ENCODE peak calls at places on chromosomes 2 and 18, in six cellular contexts. L, A, O, E, C and G are unnamed samples.

GRCh38 chr18:74896390-74896991 is 298.8 kb downstream of the ZNF407 start:
- DNase-seq in O (peak), A (peak), E (no peak), L (peak), C (no peak), G (peak)

GRCh38 chr2:100660851-100661584 is 98.2 kb downstream of the PDCL3 start:
- DNase-seq in A (no peak), E (no peak), L (no peak), O (no peak), C (no peak), G (no peak)

GRCh38 chr18:44741551-44741950 is 60.9 kb downstream of the SETBP1 start:
- DNase-seq in L (no peak), C (no peak), O (no peak), A (no peak), E (no peak), G (no peak)

GRCh38 chr2:171393487-171393886 is 40.3 kb downstream of the METTL8 start:
- DNase-seq in C (no peak), A (no peak), L (no peak), E (no peak), O (no peak), G (no peak)

GRCh38 chr2:39234754-39235153 is 9.0 kb downstream of the CDKL4 start:
- DNase-seq in O (no peak), E (no peak), A (peak), L (no peak), C (no peak), G (peak)

GRCh38 chr18:79315589-79315988 is 80.1 kb upstream of the NFATC1 start:
- DNase-seq in L (no peak), E (no peak), C (no peak), O (no peak), A (no peak), G (no peak)

GRCh38 chr2:17010104-17010503 is 344.5 kb upstream of the CYRIA start:
- DNase-seq in A (no peak), C (no peak), L (no peak), O (no peak), E (no peak), G (no peak)

GRCh38 chr2:233840520-233840919 is 13.8 kb downstream of the HJURP start:
- DNase-seq in C (no peak), E (no peak), A (no peak), O (no peak), L (no peak), G (no peak)

GRCh38 chr2:206084870-206085741 is 868 bp downstream of the INO80D start:
- DNase-seq in C (no peak), L (no peak), E (peak), A (peak), O (peak), G (peak)

GRCh38 chr2:37737507-37737906 is 66.1 kb upstream of the CDC42EP3 start:
- DNase-seq in C (peak), A (no peak), O (no peak), L (no peak), E (no peak), G (peak)

GRCh38 chr2:112583497-112584133 is 794 bp upstream of the CHCHD5 start:
- DNase-seq in O (no peak), C (no peak), A (peak), E (no peak), L (peak), G (no peak)

GRCh38 chr2:64222351-64222750 is 78.1 kb upstream of the PELI1 start:
- DNase-seq in O (no peak), E (no peak), A (no peak), C (peak), L (no peak), G (peak)

GRCh38 chr18:60722742-60723141 is 350.2 kb upstream of the MC4R start:
- DNase-seq in A (no peak), L (no peak), C (no peak), O (no peak), E (no peak), G (no peak)

GRCh38 chr2:85753525-85754312 is at the start of gene ATOH8:
- DNase-seq in A (peak), L (no peak), E (peak), O (peak), C (peak), G (peak)

GRCh38 chr2:70978388-70979357 is at the start of gene ANKRD53:
- DNase-seq in L (no peak), E (peak), C (no peak), O (no peak), A (no peak), G (no peak)

GRCh38 chr2:185663811-185664210 is 74.8 kb upstream of the FSIP2 start:
- DNase-seq in L (no peak), E (no peak), O (no peak), A (no peak), C (no peak), G (no peak)

GRCh38 chr2:159094173-159094737 is 125.8 kb downstream of the TANC1 start:
- DNase-seq in O (no peak), E (peak), C (peak), A (no peak), L (no peak), G (peak)

GRCh38 chr2:33256162-33256755 is 220.2 kb upstream of the RASGRP3 start:
- DNase-seq in C (no peak), L (no peak), E (no peak), A (no peak), O (no peak), G (no peak)

GRCh38 chr2:878245-878930 is 72.3 kb upstream of the SNTG2 start:
- DNase-seq in A (no peak), O (no peak), L (no peak), E (no peak), C (no peak), G (no peak)

GRCh38 chr18:12315481-12315880 is 7.4 kb downstream of the TUBB6 start:
- DNase-seq in E (no peak), O (no peak), A (no peak), C (no peak), L (no peak), G (peak)

GRCh38 chr2:176128172-176129012 is 1.1 kb upstream of the HOXD8 start:
- DNase-seq in O (no peak), C (no peak), E (no peak), A (no peak), L (no peak), G (no peak)

GRCh38 chr18:76960528-76961035 is 138.2 kb downstream of the ZNF236 start:
- DNase-seq in E (no peak), C (no peak), L (no peak), A (no peak), O (no peak), G (no peak)
- TF ChIP-seq CTCF in E (no peak), C (no peak), L (no peak), A (no peak), O (no peak), G (no peak)

GRCh38 chr18:9017170-9017899 is 85.2 kb upstream of the NDUFV2 start:
- DNase-seq in C (peak), E (peak), O (peak), L (peak), A (peak), G (peak)
- H3K4me3 ChIP-seq in C (peak), E (peak), O (peak), L (peak), A (peak), G (peak)

DNA sequence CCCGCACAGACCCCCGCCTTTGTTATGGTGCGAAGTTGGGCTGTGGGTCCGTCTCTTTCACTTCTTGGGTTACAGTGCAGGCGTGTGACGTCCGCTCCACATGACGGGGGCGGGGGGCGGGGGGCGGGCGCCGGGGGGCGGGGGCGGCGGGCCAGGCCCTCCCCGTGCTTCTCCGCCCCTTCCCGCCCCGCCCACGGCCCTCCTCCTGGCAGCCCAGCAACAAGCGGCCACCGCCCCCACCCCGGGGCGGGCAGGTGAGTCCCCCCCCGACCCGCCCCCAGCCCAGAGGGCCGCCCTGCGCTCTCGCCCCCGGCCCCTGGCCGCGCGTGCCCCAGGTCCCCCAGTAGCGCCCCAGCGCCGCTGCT is 3.6 kb downstream of the ZNF516 start:
- DNase-seq in E (peak), A (peak), L (no peak), O (peak), C (peak), G (peak)
- TF ChIP-seq CTCF in E (no peak), A (no peak), L (no peak), O (no peak), C (no peak), G (no peak)

GRCh38 chr2:143015681-143016080 is 113.5 kb upstream of the ARHGAP15 start:
- DNase-seq in O (no peak), C (no peak), L (no peak), E (no peak), A (no peak), G (no peak)
- H3K4me3 ChIP-seq in O (no peak), C (no peak), L (no peak), E (no peak), A (no peak), G (no peak)

GRCh38 chr2:213221962-213222361 is 62.3 kb upstream of the SPAG16 start:
- DNase-seq in L (no peak), A (no peak), C (no peak), O (no peak), E (no peak), G (peak)

GRCh38 chr2:213224366-213224765 is 59.9 kb upstream of the SPAG16 start:
- DNase-seq in C (no peak), E (no peak), O (no peak), L (no peak), A (no peak), G (no peak)

GRCh38 chr2:213219816-213220215 is 64.4 kb upstream of the SPAG16 start:
- DNase-seq in E (no peak), L (no peak), O (no peak), C (no peak), A (no peak), G (no peak)

GRCh38 chr2:213216461-213216860 is 65.0 kb upstream of the IKZF2 start:
- DNase-seq in C (peak), O (no peak), A (no peak), E (no peak), L (no peak), G (peak)

GRCh38 chr2:213220967-213221603 is 63.2 kb upstream of the SPAG16 start:
- DNase-seq in A (no peak), C (no peak), E (no peak), O (no peak), L (no peak), G (no peak)
- TF ChIP-seq CTCF in A (no peak), C (no peak), E (no peak), O (no peak), L (peak), G (no peak)

GRCh38 chr2:173355132-173355865 is 627 bp downstream of the CDCA7 start:
- DNase-seq in L (no peak), E (peak), A (peak), C (peak), O (peak), G (peak)

GRCh38 chr2:173355866-173356508 is 1.3 kb downstream of the CDCA7 start:
- DNase-seq in L (no peak), A (no peak), O (no peak), E (no peak), C (no peak), G (no peak)

GRCh38 chr2:173354601-173355131 is at the start of gene CDCA7:
- DNase-seq in E (peak), A (peak), L (peak), O (peak), C (peak), G (peak)

GRCh38 chr2:173354073-173354600 is 535 bp upstream of the CDCA7 start:
- DNase-seq in C (no peak), E (no peak), A (peak), L (no peak), O (no peak), G (peak)

DNA sequence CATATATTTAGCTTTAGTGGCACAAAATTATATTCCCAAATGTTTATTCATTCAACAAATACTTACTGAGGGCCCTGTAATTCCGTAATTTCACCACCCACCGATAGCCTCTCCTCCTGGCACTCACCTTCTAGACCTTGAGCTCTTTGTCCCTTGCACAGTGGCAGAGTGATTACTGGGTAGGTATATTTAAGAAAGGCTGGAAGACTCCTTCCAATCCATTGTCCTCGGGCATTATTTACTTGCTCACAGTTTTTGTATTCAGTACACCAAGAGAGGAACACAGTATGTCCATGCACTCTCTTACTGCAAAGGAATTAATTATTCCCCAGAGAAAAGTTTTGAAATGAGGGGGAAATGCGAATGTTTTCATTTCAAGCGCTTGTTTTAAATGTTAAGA is 1.1 kb upstream of the CDCA7 start:
- DNase-seq in C (no peak), E (no peak), A (no peak), O (no peak), L (no peak), G (no peak)
- H3K4me3 ChIP-seq in C (no peak), E (no peak), A (peak), O (no peak), L (peak), G (no peak)

DNA sequence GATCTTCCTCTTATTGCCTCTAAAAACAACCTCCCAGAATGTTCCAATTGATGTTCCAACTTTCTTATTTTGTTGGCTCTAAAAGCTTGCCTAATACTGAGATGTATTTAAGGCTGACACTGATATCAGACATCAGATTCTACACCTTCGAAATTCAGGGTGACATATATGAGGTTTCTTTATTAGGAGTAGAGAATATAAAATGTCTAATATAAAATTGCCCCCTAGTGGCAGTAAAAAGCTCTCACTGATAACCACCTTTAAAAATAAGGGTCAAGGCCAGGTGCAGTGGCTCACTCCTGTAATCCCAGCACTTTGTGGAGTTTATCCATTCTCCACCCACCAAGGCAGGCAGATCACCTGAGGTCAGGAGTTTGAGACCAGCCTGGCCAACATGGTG is 789.7 kb upstream of the SLC39A10 start:
- DNase-seq in A (peak), C (no peak), O (no peak), E (no peak), L (no peak), G (peak)
- TF ChIP-seq CTCF in A (peak), C (peak), O (peak), E (no peak), L (peak), G (peak)

DNA sequence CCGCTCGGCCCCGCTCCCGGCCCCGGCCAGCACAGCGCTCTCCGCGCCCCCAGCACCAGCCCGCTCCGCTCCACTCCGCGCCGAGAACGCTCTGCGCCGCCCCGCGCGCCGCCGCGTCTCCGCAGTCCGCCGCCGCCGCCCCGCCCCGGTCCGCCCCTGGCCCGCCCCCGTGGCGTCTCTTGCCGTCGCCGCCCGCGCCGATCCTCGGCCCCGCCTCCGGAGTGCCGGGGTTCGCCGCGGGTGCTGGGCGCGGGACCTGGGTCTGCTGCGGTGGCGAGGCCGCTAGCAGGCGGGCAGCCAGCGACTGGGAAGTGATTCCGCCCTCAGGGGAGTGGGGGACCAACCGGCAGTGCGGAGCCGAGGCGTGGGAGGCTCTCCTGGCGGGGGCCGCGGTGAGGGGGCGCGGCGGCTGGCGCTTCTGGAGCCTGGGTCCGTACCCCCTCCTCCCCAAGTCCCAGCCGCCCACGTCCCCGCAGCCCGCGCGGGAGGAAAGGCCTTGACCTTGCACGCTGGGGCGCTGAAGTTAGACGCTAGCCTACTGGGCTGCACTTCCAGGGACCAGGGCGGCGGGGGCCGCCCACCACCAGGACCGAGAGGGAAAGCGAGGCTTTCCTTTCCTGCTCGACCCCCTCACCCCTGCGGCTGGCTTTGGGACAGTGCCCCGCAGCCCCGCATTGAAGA is at the start of gene HS6ST1:
- DNase-seq in C (peak), A (peak), L (no peak), E (peak), O (peak), G (peak)
- H3K4me3 ChIP-seq in C (peak), A (peak), L (peak), E (peak), O (peak), G (peak)